ENCODE peak calls at places on chromosomes 6 and 20, in ten cellular contexts. N is astrocyte, Q is AG09309, V is prostate gland, J is ovary, A is heart right ventricle, R is AG10803, H is OCI-LY7, Z is endothelial cell, F is astrocyte of the spinal cord. X is an unnamed sample.

GRCh38 chr6:37280162-37280895 is 22.4 kb upstream of the TMEM217 start:
- DNase-seq in N (no peak), Q (no peak), V (no peak), J (no peak), A (no peak), R (no peak), H (no peak), Z (no peak), F (no peak), X (no peak)

GRCh38 chr20:46148313-46149213 is 30.4 kb downstream of the CD40 start:
- DNase-seq in N (no peak), Q (no peak), V (no peak), J (no peak), A (no peak), R (no peak), H (no peak), Z (no peak), F (no peak), X (no peak)

GRCh38 chr6:168355716-168356522 is 36.3 kb upstream of the DACT2 start:
- DNase-seq in N (no peak), Q (no peak), V (peak), J (peak), A (peak), R (peak), H (no peak), Z (peak), F (no peak), X (no peak)

GRCh38 chr6:161273356-161273751 is 507 bp downstream of the AGPAT4 start:
- DNase-seq in N (peak), Q (no peak), V (no peak), J (no peak), A (peak), R (peak), H (peak), Z (no peak), F (peak), X (no peak)

GRCh38 chr20:13336308-13337089 is 115.4 kb downstream of the ISM1 start:
- DNase-seq in N (no peak), Q (peak), V (no peak), J (no peak), A (no peak), R (no peak), H (no peak), Z (no peak), F (no peak), X (no peak)

GRCh38 chr6:16258709-16259075 is 20.3 kb downstream of the GMPR start:
- DNase-seq in N (no peak), Q (no peak), V (no peak), J (no peak), A (no peak), R (no peak), H (no peak), Z (no peak), F (no peak), X (no peak)

GRCh38 chr6:149268146-149268545 is 49.4 kb upstream of the TAB2 start:
- DNase-seq in N (no peak), Q (no peak), V (no peak), J (no peak), A (no peak), R (no peak), H (no peak), Z (no peak), F (no peak), X (no peak)

GRCh38 chr6:89204096-89204495 is 13.1 kb downstream of the GABRR1 start:
- DNase-seq in N (no peak), Q (no peak), V (no peak), J (no peak), A (no peak), R (no peak), H (no peak), Z (no peak), F (no peak), X (no peak)

GRCh38 chr6:41546866-41547798 is 951 bp downstream of the FOXP4 start:
- DNase-seq in N (peak), Q (no peak), V (no peak), J (peak), A (no peak), R (peak), H (peak), Z (peak), F (peak), X (peak)

GRCh38 chr6:46421939-46422338 is 69.3 kb downstream of the RCAN2 start:
- DNase-seq in N (no peak), Q (no peak), V (no peak), J (no peak), A (no peak), R (no peak), H (no peak), Z (no peak), F (no peak), X (no peak)

GRCh38 chr6:34516391-34517324 is 39.5 kb downstream of the SPDEF start:
- DNase-seq in N (no peak), Q (no peak), V (no peak), J (peak), A (no peak), R (no peak), H (no peak), Z (no peak), F (no peak), X (no peak)

GRCh38 chr20:48397689-48398005 is 430.2 kb downstream of the PREX1 start:
- DNase-seq in N (no peak), Q (no peak), V (no peak), J (peak), A (no peak), R (no peak), H (no peak), Z (no peak), F (no peak), X (no peak)

GRCh38 chr6:167141667-167142432 is 15.9 kb downstream of the GPR31 start:
- DNase-seq in N (no peak), Q (no peak), V (peak), J (peak), A (peak), R (no peak), H (peak), Z (peak), F (peak), X (peak)

GRCh38 chr6:156601821-156602301 is 175.3 kb upstream of the ARID1B start:
- DNase-seq in N (no peak), Q (no peak), V (no peak), J (no peak), A (no peak), R (no peak), H (no peak), Z (no peak), F (no peak), X (peak)

GRCh38 chr6:136784910-136785746 is 7.1 kb downstream of the MAP3K5 start:
- DNase-seq in N (peak), Q (no peak), V (no peak), J (peak), A (peak), R (no peak), H (peak), Z (no peak), F (no peak), X (no peak)

GRCh38 chr6:136290406-136291010 is 862 bp upstream of the BCLAF1 start:
- DNase-seq in N (peak), Q (peak), V (peak), J (peak), A (peak), R (peak), H (peak), Z (peak), F (peak), X (peak)

GRCh38 chr20:35542990-35543389 is 1.1 kb downstream of the ERGIC3 start:
- DNase-seq in N (no peak), Q (no peak), V (no peak), J (no peak), A (no peak), R (no peak), H (no peak), Z (no peak), F (no peak), X (no peak)

GRCh38 chr6:56911847-56912246 is 43.1 kb upstream of the BEND6 start:
- DNase-seq in N (peak), Q (no peak), V (no peak), J (no peak), A (no peak), R (peak), H (no peak), Z (no peak), F (peak), X (no peak)

GRCh38 chr20:10094566-10095173 is 59.9 kb downstream of the ANKEF1 start:
- DNase-seq in N (peak), Q (no peak), V (no peak), J (no peak), A (no peak), R (no peak), H (no peak), Z (no peak), F (peak), X (no peak)

GRCh38 chr20:19909696-19910095 is 107.5 kb upstream of the NAA20 start:
- DNase-seq in N (no peak), Q (no peak), V (no peak), J (no peak), A (peak), R (peak), H (no peak), Z (no peak), F (peak), X (no peak)

GRCh38 chr20:50449789-50450492 is 60.2 kb upstream of the PTPN1 start:
- DNase-seq in N (no peak), Q (no peak), V (no peak), J (no peak), A (no peak), R (no peak), H (no peak), Z (no peak), F (no peak), X (peak)

GRCh38 chr6:53461682-53462081 is 83.2 kb downstream of the GCLC start:
- DNase-seq in N (no peak), Q (no peak), V (no peak), J (no peak), A (peak), R (no peak), H (no peak), Z (no peak), F (no peak), X (no peak)

GRCh38 chr6:42727084-42727601 is 4.7 kb upstream of the PRPH2 start:
- DNase-seq in N (no peak), Q (no peak), V (no peak), J (peak), A (peak), R (no peak), H (no peak), Z (no peak), F (no peak), X (no peak)

GRCh38 chr6:57224769-57225515 is 2.8 kb upstream of the RAB23 start:
- DNase-seq in N (peak), Q (no peak), V (no peak), J (no peak), A (no peak), R (peak), H (no peak), Z (no peak), F (no peak), X (no peak)

GRCh38 chr20:38141154-38141888 is 23.7 kb downstream of the TGM2 start:
- DNase-seq in N (peak), Q (no peak), V (no peak), J (no peak), A (no peak), R (no peak), H (no peak), Z (no peak), F (no peak), X (no peak)

GRCh38 chr6:14380421-14380820 is 262.8 kb downstream of the CD83 start:
- DNase-seq in N (no peak), Q (no peak), V (no peak), J (no peak), A (no peak), R (no peak), H (no peak), Z (no peak), F (no peak), X (no peak)

GRCh38 chr6:116682334-116682712 is 1.3 kb downstream of the KPNA5 start:
- DNase-seq in N (peak), Q (no peak), V (no peak), J (peak), A (no peak), R (peak), H (peak), Z (no peak), F (peak), X (peak)

GRCh38 chr6:123430966-123431365 is 205.8 kb downstream of the TRDN start:
- DNase-seq in N (no peak), Q (no peak), V (no peak), J (no peak), A (no peak), R (no peak), H (no peak), Z (no peak), F (no peak), X (no peak)

GRCh38 chr6:23535071-23535470 is 590.9 kb upstream of the NRSN1 start:
- DNase-seq in N (no peak), Q (no peak), V (no peak), J (no peak), A (no peak), R (no peak), H (no peak), Z (no peak), F (no peak), X (no peak)

GRCh38 chr6:9116026-9116425 is 680.7 kb upstream of the SLC35B3 start:
- DNase-seq in N (peak), Q (peak), V (peak), J (no peak), A (no peak), R (peak), H (no peak), Z (no peak), F (peak), X (no peak)
- TF ChIP-seq CTCF in N (no peak), Q (no peak), V (no peak), J (no peak), A (no peak), R (no peak), H (no peak), Z (no peak), F (no peak), X (no peak)

GRCh38 chr6:624979-625378 is 31.9 kb downstream of the HUS1B start:
- DNase-seq in N (peak), Q (no peak), V (no peak), J (no peak), A (no peak), R (peak), H (peak), Z (no peak), F (peak), X (peak)
- TF ChIP-seq CTCF in N (peak), Q (peak), V (no peak), J (no peak), A (peak), R (peak), H (peak), Z (no peak), F (peak), X (no peak)

GRCh38 chr6:32148722-32149576 is 2.8 kb downstream of the PRRT1 start:
- DNase-seq in N (peak), Q (no peak), V (peak), J (peak), A (peak), R (no peak), H (no peak), Z (peak), F (peak), X (peak)
- TF ChIP-seq CTCF in N (no peak), Q (no peak), V (no peak), J (no peak), A (no peak), R (no peak), H (peak), Z (no peak), F (peak), X (no peak)

DNA sequence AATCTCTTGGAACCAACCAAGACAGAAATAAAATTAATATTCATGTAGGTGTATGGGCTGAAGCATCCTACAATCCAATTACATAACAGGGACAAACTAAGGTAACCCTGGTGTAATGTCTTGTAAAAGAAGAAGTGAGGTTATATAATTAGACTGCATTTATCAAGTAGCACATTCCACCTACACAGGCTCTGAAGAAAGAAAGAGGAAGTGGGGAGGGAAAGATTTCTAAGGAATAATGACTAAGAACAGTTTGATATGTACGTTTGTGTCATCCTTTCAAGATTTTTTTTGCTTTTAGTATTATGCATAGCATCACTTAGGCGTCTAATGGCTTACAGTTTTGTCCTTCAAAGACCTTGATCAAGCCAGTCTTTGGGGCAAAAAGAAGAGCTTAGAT is 139.7 kb downstream of the PLCB1 start:
- DNase-seq in N (peak), Q (no peak), V (no peak), J (no peak), A (no peak), R (no peak), H (no peak), Z (no peak), F (no peak), X (no peak)
- TF ChIP-seq CTCF in N (no peak), Q (no peak), V (no peak), J (no peak), A (no peak), R (no peak), H (no peak), Z (no peak), F (no peak), X (no peak)

DNA sequence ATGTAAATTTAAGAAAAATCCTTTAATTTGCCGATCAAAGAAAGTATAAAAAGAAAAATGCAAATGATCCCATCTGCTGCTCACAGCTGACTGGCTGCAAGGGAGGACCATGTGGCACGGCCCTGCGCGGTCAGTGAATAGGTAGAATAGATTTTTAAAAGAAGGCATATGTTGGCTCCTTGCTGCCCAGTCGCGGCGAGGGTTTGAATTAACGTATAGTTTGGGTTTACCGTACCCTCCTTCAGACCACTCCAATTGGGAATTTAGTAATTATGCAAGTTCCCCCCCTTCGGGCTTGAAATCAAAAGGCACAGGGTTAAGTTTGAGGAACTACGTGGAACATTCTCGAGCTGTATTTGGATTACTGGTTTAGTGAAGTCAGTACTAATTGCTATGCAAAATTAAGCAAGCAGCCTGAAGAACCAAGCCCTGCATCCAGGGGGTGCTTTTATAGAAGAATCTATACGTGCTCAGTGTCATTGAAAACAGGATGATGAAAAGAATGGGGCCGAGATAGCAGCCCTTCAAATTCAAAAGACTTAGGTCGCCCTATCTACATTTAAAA is 1.1 kb upstream of the BEND3 start:
- DNase-seq in N (no peak), Q (no peak), V (peak), J (no peak), A (no peak), R (no peak), H (peak), Z (peak), F (peak), X (no peak)
- TF ChIP-seq CTCF in N (no peak), Q (no peak), V (no peak), J (no peak), A (no peak), R (peak), H (peak), Z (peak), F (no peak), X (no peak)

DNA sequence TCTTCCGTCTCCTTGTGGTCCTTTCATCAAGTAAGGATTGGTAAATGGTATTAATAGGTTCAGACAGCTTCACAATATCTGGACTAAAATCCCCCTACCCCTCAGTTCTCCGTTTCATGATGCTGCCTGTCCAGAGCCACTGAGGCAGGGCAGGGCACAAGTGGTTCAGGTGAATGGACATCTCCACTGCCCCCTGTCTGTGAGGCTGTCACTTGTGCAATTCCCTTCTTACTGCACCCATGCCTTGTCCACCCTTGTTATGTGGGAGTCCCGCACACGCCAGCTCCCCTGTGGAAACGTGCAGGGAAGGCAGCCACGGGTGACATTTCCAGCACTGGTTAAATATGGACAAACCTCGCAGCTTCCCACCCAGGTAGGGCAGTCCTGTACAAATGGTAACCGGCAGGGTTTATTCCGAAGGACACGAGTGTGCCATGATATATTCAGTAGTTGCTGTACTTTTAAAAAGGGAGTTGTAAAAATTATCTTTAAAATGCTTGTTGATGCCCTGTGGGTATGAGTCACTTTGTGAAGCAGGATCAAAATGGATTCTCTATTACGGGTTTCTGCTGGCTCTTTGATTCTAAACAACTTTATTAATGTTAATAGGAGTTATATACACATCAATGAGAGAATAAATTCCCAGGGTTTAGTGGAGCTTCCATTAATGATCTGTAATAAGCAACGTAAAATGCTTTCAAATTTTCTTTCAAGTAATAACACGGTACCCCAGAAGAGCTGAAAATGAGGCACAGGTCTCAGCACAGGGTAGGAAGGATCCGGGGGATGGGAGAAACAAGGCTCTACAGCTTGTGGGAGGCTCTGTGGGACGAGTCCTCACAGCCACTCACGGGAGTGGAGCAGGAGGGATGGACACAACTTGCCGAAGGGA is 73.4 kb downstream of the FYN start:
- DNase-seq in N (no peak), Q (no peak), V (no peak), J (peak), A (no peak), R (no peak), H (no peak), Z (no peak), F (no peak), X (no peak)
- TF ChIP-seq CTCF in N (peak), Q (peak), V (no peak), J (no peak), A (no peak), R (no peak), H (no peak), Z (no peak), F (no peak), X (no peak)

GRCh38 chr6:75546401-75546800 is 52.8 kb upstream of the FILIP1 start:
- DNase-seq in N (peak), Q (no peak), V (no peak), J (no peak), A (no peak), R (peak), H (peak), Z (no peak), F (peak), X (peak)
- TF ChIP-seq CTCF in N (no peak), Q (peak), V (no peak), J (no peak), A (no peak), R (peak), H (peak), Z (peak), F (peak), X (no peak)

DNA sequence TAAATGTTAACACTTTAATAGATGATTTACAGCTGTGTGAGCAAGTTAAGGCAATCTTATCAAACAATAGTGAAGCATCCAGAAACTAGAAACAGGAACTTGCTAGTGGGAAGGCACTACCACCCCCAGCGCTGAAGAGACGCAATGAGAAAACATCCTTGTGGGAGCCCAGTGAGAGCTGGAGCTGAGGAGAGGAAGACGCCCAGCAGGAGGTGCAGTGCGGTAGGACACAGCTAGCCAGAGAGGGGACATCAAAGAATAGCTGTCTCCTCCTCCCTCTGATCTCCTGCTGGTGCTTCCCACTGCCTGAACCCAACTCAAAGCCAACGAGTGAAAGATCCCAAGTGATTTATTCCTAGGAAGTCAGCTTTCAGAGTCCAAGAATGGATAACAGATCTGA is 140.3 kb downstream of the COL12A1 start:
- DNase-seq in N (peak), Q (peak), V (no peak), J (no peak), A (no peak), R (peak), H (no peak), Z (no peak), F (peak), X (no peak)
- TF ChIP-seq CTCF in N (no peak), Q (peak), V (no peak), J (no peak), A (peak), R (peak), H (no peak), Z (no peak), F (peak), X (no peak)

X was measured in GM13976.